ENCODE peak calls at places on chromosomes 16 and 17, in four cellular contexts. L, M, Z and V are unnamed samples.

GRCh38 chr16:87312008-87312407 is 5.2 kb downstream of the C16orf95 start:
- DNase-seq in M (no peak), L (no peak), Z (no peak), V (no peak)

GRCh38 chr16:75514296-75514695 is 19.1 kb upstream of the CHST6 start:
- DNase-seq in L (no peak), M (no peak), Z (no peak), V (no peak)

GRCh38 chr16:74290356-74290755 is 6.3 kb upstream of the PSMD7 start:
- DNase-seq in Z (no peak), M (no peak), L (no peak), V (no peak)

GRCh38 chr17:67441052-67441738 is 64.1 kb downstream of the PITPNC1 start:
- DNase-seq in Z (peak; percentile 19), M (peak; percentile 33), L (peak; percentile 6), V (no peak)

GRCh38 chr17:63753215-63753614 is 11.6 kb upstream of the STRADA start:
- DNase-seq in L (no peak), M (no peak), Z (no peak), V (no peak)

GRCh38 chr16:4385789-4386451 is 14.3 kb downstream of the VASN start:
- DNase-seq in M (no peak), L (no peak), Z (no peak), V (no peak)

GRCh38 chr17:57535652-57536018 is 209.5 kb downstream of the CCDC182 start:
- DNase-seq in L (no peak), M (no peak), Z (no peak), V (no peak)

GRCh38 chr16:23948949-23949392 is 113.2 kb downstream of the PRKCB start:
- DNase-seq in L (no peak), Z (no peak), M (peak; percentile 25), V (no peak)

GRCh38 chr17:27318633-27319032 is 24.7 kb downstream of the WSB1 start:
- DNase-seq in Z (no peak), L (no peak), M (no peak), V (no peak)

GRCh38 chr16:67001159-67001486 is 12.7 kb downstream of the CES4A start:
- DNase-seq in Z (peak; percentile 26), M (no peak), L (no peak), V (no peak)

GRCh38 chr17:55577011-55577586 is 65.8 kb upstream of the SMIM36 start:
- DNase-seq in Z (no peak), L (no peak), M (peak; percentile 51), V (no peak)

GRCh38 chr16:75566889-75567255 is 693 bp downstream of the GABARAPL2 start:
- DNase-seq in Z (no peak), M (no peak), L (no peak), V (no peak)

GRCh38 chr17:73643846-73644144 is 450 bp downstream of the SDK2 start:
- DNase-seq in Z (no peak), L (no peak), M (no peak), V (no peak)

GRCh38 chr17:17942846-17943245 is 29.4 kb downstream of the TOM1L2 start:
- DNase-seq in M (no peak), Z (no peak), L (no peak), V (no peak)

GRCh38 chr16:73387979-73388378 is 340.1 kb upstream of the ZFHX3 start:
- DNase-seq in L (no peak), M (no peak), Z (no peak), V (no peak)

GRCh38 chr17:68674271-68674925 is 73.2 kb upstream of the FAM20A start:
- DNase-seq in M (no peak), L (no peak), Z (no peak), V (no peak)

GRCh38 chr17:50589112-50589712 is 28.7 kb downstream of the CACNA1G start:
- DNase-seq in Z (no peak), M (no peak), L (no peak), V (no peak)

GRCh38 chr17:1649116-1649843 is 386 bp downstream of the RILP start:
- DNase-seq in M (peak; percentile 88), L (peak; percentile 63), Z (peak; percentile 91), V (peak; percentile 66)

GRCh38 chr17:66549731-66550207 is 247.4 kb downstream of the PRKCA start:
- DNase-seq in M (no peak), L (no peak), Z (no peak), V (no peak)

GRCh38 chr17:61647044-61647443 is 56.0 kb upstream of the NACA2 start:
- DNase-seq in Z (no peak), M (no peak), L (no peak), V (no peak)

GRCh38 chr17:19336938-19337711 is 25.4 kb downstream of the B9D1 start:
- DNase-seq in M (no peak), Z (no peak), L (no peak), V (no peak)

GRCh38 chr17:41687828-41688640 is 651 bp upstream of the EIF1 start:
- DNase-seq in L (no peak), M (peak; percentile 71), Z (peak; percentile 58), V (no peak)

GRCh38 chr16:27706803-27707685 is 157.1 kb downstream of the KATNIP start:
- DNase-seq in L (no peak), Z (no peak), M (no peak), V (no peak)

GRCh38 chr17:2796164-2797140 is at the start of gene RAP1GAP2:
- DNase-seq in Z (peak; percentile 60), M (peak; percentile 70), L (no peak), V (no peak)

GRCh38 chr17:4509402-4509801 is 10.7 kb downstream of the SPNS2 start:
- DNase-seq in Z (no peak), L (no peak), M (peak; percentile 66), V (no peak)

GRCh38 chr16:4116328-4117249 is at the start of gene ADCY9:
- DNase-seq in Z (peak; percentile 86), M (peak; percentile 81), L (no peak), V (no peak)

GRCh38 chr16:67158637-67159600 is 790 bp downstream of the TRADD start:
- DNase-seq in Z (no peak), M (peak; percentile 56), L (no peak), V (no peak)

GRCh38 chr17:72219136-72219823 is 98.5 kb downstream of the SOX9 start:
- DNase-seq in Z (no peak), L (no peak), M (no peak), V (no peak)

GRCh38 chr16:84199861-84200260 is 8.9 kb downstream of the ADAD2 start:
- DNase-seq in M (peak; percentile 61), Z (no peak), L (no peak), V (no peak)

GRCh38 chr17:9324864-9325263 is 250.8 kb downstream of the STX8 start:
- DNase-seq in L (no peak), M (peak; percentile 79), Z (no peak), V (no peak)

GRCh38 chr16:57637424-57637823 is 9.0 kb downstream of the ADGRG1 start:
- DNase-seq in L (no peak), Z (no peak), M (no peak), V (no peak)

GRCh38 chr17:7041607-7042506 is 2.0 kb downstream of the SLC16A11 start:
- DNase-seq in Z (no peak), L (no peak), M (no peak), V (no peak)

GRCh38 chr16:53504161-53504663 is 1.2 kb upstream of the AKTIP start:
- DNase-seq in M (peak; percentile 65), L (peak; percentile 47), Z (peak; percentile 49), V (no peak)

GRCh38 chr16:1048442-1049112 is 24.0 kb upstream of the SSTR5 start:
- DNase-seq in L (no peak), M (peak; percentile 53), Z (peak; percentile 69), V (no peak)

GRCh38 chr16:89233678-89234490 is 16.4 kb downstream of the ZNF778 start:
- DNase-seq in M (no peak), L (no peak), Z (no peak), V (no peak)

GRCh38 chr17:36027776-36028175 is 10.0 kb upstream of the CCL23 start:
- DNase-seq in L (no peak), Z (no peak), M (no peak), V (no peak)

GRCh38 chr16:4694664-4695451 is 1.5 kb downstream of the NUDT16L1 start:
- DNase-seq in M (no peak), L (no peak), Z (peak; percentile 56), V (no peak)

GRCh38 chr17:28685366-28685765 is 23.4 kb downstream of the SUPT6H start:
- DNase-seq in L (no peak), M (no peak), Z (no peak), V (no peak)

GRCh38 chr17:28688481-28688880 is 23.2 kb downstream of the PROCA1 start:
- DNase-seq in M (no peak), L (no peak), Z (no peak), V (no peak)

GRCh38 chr17:28682655-28683054 is 20.6 kb downstream of the SUPT6H start:
- DNase-seq in M (no peak), Z (no peak), L (no peak), V (no peak)

GRCh38 chr17:28686296-28686695 is 24.3 kb downstream of the SUPT6H start:
- DNase-seq in L (no peak), M (no peak), Z (no peak), V (no peak)

DNA sequence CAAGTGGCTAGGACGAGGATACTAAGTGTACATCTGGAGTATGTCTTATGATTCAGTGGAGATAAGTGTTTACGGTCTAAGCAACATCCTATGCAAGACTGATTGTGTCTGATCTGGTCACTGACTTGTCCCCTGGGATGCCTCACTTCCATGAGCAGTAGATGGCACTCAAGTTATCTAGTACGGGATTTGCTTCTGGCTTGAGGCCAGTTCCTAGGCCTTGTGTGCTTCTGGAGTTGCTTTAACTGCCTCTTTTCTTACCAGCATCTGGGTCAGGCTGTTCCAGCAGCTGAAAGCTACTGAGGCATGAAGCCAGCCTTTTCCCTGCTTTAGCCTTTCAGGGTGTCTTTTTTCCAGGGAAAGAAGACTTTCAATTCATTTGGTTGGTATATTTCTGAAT is 23.0 kb downstream of the SUPT6H start:
- DNase-seq in L (no peak), M (peak; percentile 70), Z (no peak), V (no peak)
- TF ChIP-seq CTCF in L (no peak), M (no peak), Z (peak; percentile 30), V (no peak)

GRCh38 chr17:76124582-76125390 is 16.3 kb downstream of the FOXJ1 start:
- DNase-seq in L (no peak), Z (no peak), M (no peak), V (no peak)
- TF ChIP-seq CTCF in L (no peak), Z (no peak), M (no peak), V (no peak)

DNA sequence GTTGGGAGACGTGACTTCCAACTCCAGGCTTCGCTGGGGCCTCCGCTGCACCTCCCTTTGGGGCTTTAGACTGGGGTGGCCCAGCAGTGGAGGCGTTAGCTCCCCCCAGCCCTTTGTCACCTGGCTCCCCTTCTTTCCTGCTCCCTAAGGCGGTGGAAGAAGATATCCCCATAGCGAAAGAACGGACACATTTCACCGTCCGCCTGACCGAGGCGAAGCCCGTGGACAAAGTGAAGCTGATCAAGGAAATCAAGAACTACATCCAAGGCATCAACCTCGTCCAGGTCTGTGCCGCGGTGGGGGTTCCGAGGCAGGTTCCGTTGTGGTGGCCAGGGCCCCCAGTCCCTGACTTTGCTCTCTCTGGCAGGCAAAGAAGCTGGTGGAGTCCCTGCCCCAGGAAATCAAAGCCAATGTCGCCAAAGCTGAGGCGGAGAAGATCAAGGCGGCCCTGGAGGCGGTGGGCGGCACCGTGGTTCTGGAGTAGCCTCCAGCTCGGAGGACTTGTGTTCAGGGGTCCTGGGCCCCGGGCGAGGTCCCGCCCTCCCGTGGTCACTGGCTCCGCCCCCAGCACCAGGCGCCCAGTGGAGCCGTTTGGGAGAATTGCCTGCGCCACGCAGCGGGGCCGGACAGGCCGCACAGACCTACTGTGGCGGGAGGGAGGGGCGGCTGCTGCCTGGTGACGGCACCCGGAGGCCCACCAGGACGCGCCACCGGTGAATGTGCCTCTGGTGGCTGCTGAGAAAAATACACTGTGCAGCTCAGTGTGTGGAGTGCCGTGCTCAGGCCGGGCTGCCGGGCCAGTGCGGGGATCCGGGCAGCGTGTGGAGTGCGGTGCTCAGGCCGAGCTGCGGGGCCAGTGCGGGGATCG is 3.8 kb downstream of the MRPL12 start:
- DNase-seq in M (no peak), Z (peak; percentile 12), L (no peak), V (no peak)
- TF ChIP-seq CTCF in M (no peak), Z (no peak), L (no peak), V (no peak)

GRCh38 chr16:80084614-80085013 is 456.2 kb upstream of the DYNLRB2 start:
- DNase-seq in L (no peak), M (peak; percentile 55), Z (peak; percentile 13), V (no peak)
- TF ChIP-seq CTCF in L (peak; percentile 66), M (peak; percentile 65), Z (peak; percentile 61), V (peak; percentile 20)